ENCODE peak calls at places on chromosomes 6 and 20, in seven cellular contexts. W is mesendoderm, R is T1000, F is AG04450, V is osteocyte, M is HT-29, Z is GM18507. P is an unnamed sample.
A peak's percentile ranks its signal among the peaks of the same experiment; 100 is the strongest.

GRCh38 chr6:5786321-5787053 is 220.2 kb downstream of the NRN1 start:
- DNase-seq in W (no peak), R (no peak), F (no peak), V (peak; percentile 73), M (no peak), Z (no peak), P (no peak)

GRCh38 chr6:37038297-37039198 is 33.1 kb downstream of the FGD2 start:
- DNase-seq in W (no peak), R (no peak), F (no peak), V (no peak), M (no peak), Z (no peak), P (no peak)

GRCh38 chr6:37314803-37315515 is 38.8 kb upstream of the RNF8 start:
- DNase-seq in W (peak; percentile 80), R (no peak), F (no peak), V (no peak), M (peak; percentile 49), Z (peak; percentile 22), P (no peak)

GRCh38 chr6:148854086-148854485 is 107.3 kb downstream of the UST start:
- DNase-seq in W (no peak), R (no peak), F (no peak), V (no peak), M (no peak), Z (no peak), P (no peak)

GRCh38 chr6:74408844-74409243 is 712.8 kb downstream of the CD109 start:
- DNase-seq in W (no peak), R (no peak), F (no peak), V (no peak), M (no peak), Z (no peak), P (no peak)

GRCh38 chr20:53387983-53388675 is 205.5 kb downstream of the ZNF217 start:
- DNase-seq in W (no peak), R (no peak), F (no peak), V (no peak), M (no peak), Z (no peak), P (no peak)

GRCh38 chr6:34791164-34791841 is 580 bp upstream of the BLTP3A start:
- DNase-seq in W (peak; percentile 76), R (no peak), F (no peak), V (no peak), M (peak; percentile 59), Z (no peak), P (no peak)

GRCh38 chr6:6661684-6662083 is 73.2 kb downstream of the LY86 start:
- DNase-seq in W (no peak), R (no peak), F (no peak), V (no peak), M (peak; percentile 45), Z (no peak), P (no peak)

GRCh38 chr6:119276211-119276610 is 73.3 kb downstream of the MAN1A1 start:
- DNase-seq in W (no peak), R (no peak), F (no peak), V (no peak), M (no peak), Z (no peak), P (no peak)

GRCh38 chr6:69370763-69371162 is 426.0 kb downstream of the LMBRD1 start:
- DNase-seq in W (no peak), R (no peak), F (no peak), V (no peak), M (no peak), Z (no peak), P (no peak)

GRCh38 chr6:135759831-135760230 is 91.7 kb upstream of the PDE7B start:
- DNase-seq in W (peak; percentile 35), R (no peak), F (no peak), V (no peak), M (peak; percentile 79), Z (no peak), P (no peak)

GRCh38 chr6:8969747-8970146 is 534.4 kb upstream of the SLC35B3 start:
- DNase-seq in W (no peak), R (no peak), F (no peak), V (no peak), M (no peak), Z (no peak), P (no peak)

GRCh38 chr20:41497186-41497895 is 120.8 kb downstream of the CHD6 start:
- DNase-seq in W (no peak), R (no peak), F (no peak), V (no peak), M (no peak), Z (no peak), P (no peak)

GRCh38 chr6:15734118-15734897 is 71.5 kb upstream of the DTNBP1 start:
- DNase-seq in W (no peak), R (no peak), F (no peak), V (no peak), M (no peak), Z (no peak), P (no peak)

GRCh38 chr20:621115-621756 is 11.1 kb upstream of the TCF15 start:
- DNase-seq in W (peak; percentile 86), R (no peak), F (no peak), V (no peak), M (no peak), Z (no peak), P (no peak)

GRCh38 chr20:13868331-13868730 is 83.5 kb downstream of the NDUFAF5 start:
- DNase-seq in W (no peak), R (no peak), F (no peak), V (no peak), M (no peak), Z (no peak), P (no peak)

GRCh38 chr6:125812394-125813231 is 21.9 kb downstream of the NCOA7 start:
- DNase-seq in W (peak; percentile 27), R (peak; percentile 32), F (peak; percentile 89), V (no peak), M (peak; percentile 49), Z (no peak), P (no peak)